ENCODE peak calls at places on chromosomes 7 and 10, in seven cellular contexts. One of them, this sample, is unnamed.

GRCh38 chr10:109343293-109343692 is 580.0 kb downstream of the XPNPEP1 start:
- DNase-seq in astrocyte of the spinal cord: peak
- DNase-seq in Peyer's patch: no peak
- DNase-seq in BJ: no peak
- DNase-seq in osteocyte: no peak
- DNase-seq in choroid plexus epithelial cell: no peak
- DNase-seq in heart right ventricle: no peak
- DNase-seq in this sample: no peak

GRCh38 chr7:16524332-16524731 is 2.3 kb upstream of the LRRC72 start:
- DNase-seq in astrocyte of the spinal cord: no peak
- DNase-seq in Peyer's patch: no peak
- DNase-seq in BJ: no peak
- DNase-seq in osteocyte: no peak
- DNase-seq in choroid plexus epithelial cell: no peak
- DNase-seq in heart right ventricle: no peak
- DNase-seq in this sample: no peak

GRCh38 chr7:21547511-21547910 is 4.7 kb downstream of the DNAH11 start:
- DNase-seq in astrocyte of the spinal cord: no peak
- DNase-seq in Peyer's patch: no peak
- DNase-seq in BJ: no peak
- DNase-seq in osteocyte: no peak
- DNase-seq in choroid plexus epithelial cell: no peak
- DNase-seq in heart right ventricle: no peak
- DNase-seq in this sample: no peak

GRCh38 chr10:129511086-129511485 is 44.0 kb downstream of the MGMT start:
- DNase-seq in astrocyte of the spinal cord: no peak
- DNase-seq in Peyer's patch: no peak
- DNase-seq in BJ: no peak
- DNase-seq in osteocyte: peak
- DNase-seq in choroid plexus epithelial cell: no peak
- DNase-seq in heart right ventricle: no peak
- DNase-seq in this sample: no peak

GRCh38 chr10:79386637-79387465 is 39.6 kb downstream of the PPIF start:
- DNase-seq in astrocyte of the spinal cord: no peak
- DNase-seq in Peyer's patch: peak
- DNase-seq in BJ: no peak
- DNase-seq in osteocyte: peak
- DNase-seq in choroid plexus epithelial cell: peak
- DNase-seq in heart right ventricle: no peak
- DNase-seq in this sample: no peak

GRCh38 chr10:30215631-30216030 is 133.4 kb downstream of the MTPAP start:
- DNase-seq in astrocyte of the spinal cord: peak
- DNase-seq in Peyer's patch: no peak
- DNase-seq in BJ: no peak
- DNase-seq in osteocyte: no peak
- DNase-seq in choroid plexus epithelial cell: peak
- DNase-seq in heart right ventricle: peak
- DNase-seq in this sample: no peak

GRCh38 chr7:29461996-29462395 is 101.6 kb upstream of the PRR15 start:
- DNase-seq in astrocyte of the spinal cord: no peak
- DNase-seq in Peyer's patch: no peak
- DNase-seq in BJ: no peak
- DNase-seq in osteocyte: no peak
- DNase-seq in choroid plexus epithelial cell: no peak
- DNase-seq in heart right ventricle: no peak
- DNase-seq in this sample: no peak

GRCh38 chr7:138538518-138538917 is 78.5 kb downstream of the TRIM24 start:
- DNase-seq in astrocyte of the spinal cord: peak
- DNase-seq in Peyer's patch: no peak
- DNase-seq in BJ: no peak
- DNase-seq in osteocyte: no peak
- DNase-seq in choroid plexus epithelial cell: peak
- DNase-seq in heart right ventricle: no peak
- DNase-seq in this sample: no peak

GRCh38 chr7:97001656-97002554 is 3.4 kb upstream of the DLX6 start:
- DNase-seq in astrocyte of the spinal cord: no peak
- DNase-seq in Peyer's patch: no peak
- DNase-seq in BJ: no peak
- DNase-seq in osteocyte: no peak
- DNase-seq in choroid plexus epithelial cell: no peak
- DNase-seq in heart right ventricle: no peak
- DNase-seq in this sample: no peak

GRCh38 chr7:4774804-4775280 is 581 bp upstream of the AP5Z1 start:
- DNase-seq in astrocyte of the spinal cord: peak
- DNase-seq in Peyer's patch: no peak
- DNase-seq in BJ: peak
- DNase-seq in osteocyte: no peak
- DNase-seq in choroid plexus epithelial cell: peak
- DNase-seq in heart right ventricle: peak
- DNase-seq in this sample: no peak

GRCh38 chr10:78905940-78906308 is 162.8 kb upstream of the ZMIZ1 start:
- DNase-seq in astrocyte of the spinal cord: no peak
- DNase-seq in Peyer's patch: no peak
- DNase-seq in BJ: no peak
- DNase-seq in osteocyte: peak
- DNase-seq in choroid plexus epithelial cell: no peak
- DNase-seq in heart right ventricle: no peak
- DNase-seq in this sample: no peak

GRCh38 chr7:5177060-5177459 is 13.0 kb upstream of the WIPI2 start:
- DNase-seq in astrocyte of the spinal cord: peak
- DNase-seq in Peyer's patch: no peak
- DNase-seq in BJ: no peak
- DNase-seq in osteocyte: no peak
- DNase-seq in choroid plexus epithelial cell: peak
- DNase-seq in heart right ventricle: peak
- DNase-seq in this sample: peak

GRCh38 chr7:142689439-142690168 is 59.7 kb upstream of the PRSS1 start:
- DNase-seq in astrocyte of the spinal cord: no peak
- DNase-seq in Peyer's patch: no peak
- DNase-seq in BJ: no peak
- DNase-seq in osteocyte: no peak
- DNase-seq in choroid plexus epithelial cell: peak
- DNase-seq in heart right ventricle: no peak
- DNase-seq in this sample: no peak

GRCh38 chr10:95793401-95794045 is 37.6 kb downstream of the ENTPD1 start:
- DNase-seq in astrocyte of the spinal cord: no peak
- DNase-seq in Peyer's patch: no peak
- DNase-seq in BJ: no peak
- DNase-seq in osteocyte: no peak
- DNase-seq in choroid plexus epithelial cell: no peak
- DNase-seq in heart right ventricle: peak
- DNase-seq in this sample: no peak

GRCh38 chr10:91901784-91902677 is 7.3 kb downstream of the FGFBP3 start:
- DNase-seq in astrocyte of the spinal cord: peak
- DNase-seq in Peyer's patch: no peak
- DNase-seq in BJ: peak
- DNase-seq in osteocyte: no peak
- DNase-seq in choroid plexus epithelial cell: peak
- DNase-seq in heart right ventricle: no peak
- DNase-seq in this sample: no peak

GRCh38 chr10:23869548-23869947 is 339.4 kb upstream of the KIAA1217 start:
- DNase-seq in astrocyte of the spinal cord: no peak
- DNase-seq in Peyer's patch: no peak
- DNase-seq in BJ: no peak
- DNase-seq in osteocyte: no peak
- DNase-seq in choroid plexus epithelial cell: no peak
- DNase-seq in heart right ventricle: no peak
- DNase-seq in this sample: no peak

GRCh38 chr7:152902054-152902453 is 142.5 kb downstream of the ACTR3B start:
- DNase-seq in astrocyte of the spinal cord: no peak
- DNase-seq in Peyer's patch: no peak
- DNase-seq in BJ: no peak
- DNase-seq in osteocyte: no peak
- DNase-seq in choroid plexus epithelial cell: no peak
- DNase-seq in heart right ventricle: no peak
- DNase-seq in this sample: no peak

GRCh38 chr10:47354162-47354561 is 6.0 kb downstream of the RBP3 start:
- DNase-seq in astrocyte of the spinal cord: peak
- DNase-seq in Peyer's patch: peak
- DNase-seq in BJ: no peak
- DNase-seq in osteocyte: no peak
- DNase-seq in choroid plexus epithelial cell: peak
- DNase-seq in heart right ventricle: no peak
- DNase-seq in this sample: no peak

GRCh38 chr7:83410989-83411591 is 237.8 kb downstream of the SEMA3E start:
- DNase-seq in astrocyte of the spinal cord: peak
- DNase-seq in Peyer's patch: no peak
- DNase-seq in BJ: peak
- DNase-seq in osteocyte: no peak
- DNase-seq in choroid plexus epithelial cell: peak
- DNase-seq in heart right ventricle: no peak
- DNase-seq in this sample: no peak

DNA sequence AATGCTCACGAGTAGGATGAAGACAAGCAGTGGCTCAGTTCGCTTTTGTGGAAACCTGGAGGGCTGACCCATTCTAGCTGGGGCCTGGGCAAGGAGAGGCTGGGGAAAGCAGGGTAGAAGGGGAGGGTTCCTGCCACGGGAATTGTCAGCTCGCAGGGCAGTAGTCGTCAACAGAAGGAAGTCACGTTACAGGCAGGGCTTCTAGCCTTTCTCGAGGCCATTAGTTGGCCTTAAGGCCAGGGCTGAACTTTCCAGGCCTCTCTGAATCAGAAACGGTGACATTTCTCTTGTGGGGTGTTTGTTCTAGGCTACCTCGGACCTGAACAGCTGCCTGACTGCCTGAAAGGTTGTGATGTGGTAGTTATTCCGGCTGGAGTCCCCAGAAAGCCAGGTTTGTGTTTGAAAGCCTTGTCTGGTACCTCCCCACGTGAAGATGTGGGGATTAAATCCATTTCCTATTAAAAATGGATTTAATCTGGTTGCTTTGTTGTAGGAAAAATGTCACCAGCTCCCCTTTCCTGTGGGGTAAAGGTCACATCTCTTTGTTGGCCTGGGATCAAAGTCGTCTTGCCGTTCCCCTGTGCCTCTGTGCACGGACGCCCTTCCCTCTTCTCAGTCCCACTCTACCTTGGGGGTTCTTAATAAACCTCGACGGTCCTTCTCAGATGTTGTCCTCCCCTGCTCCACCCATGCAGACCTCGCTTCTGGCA is 9.4 kb downstream of the MDH2 start:
- DNase-seq in astrocyte of the spinal cord: no peak
- DNase-seq in Peyer's patch: no peak
- DNase-seq in BJ: no peak
- DNase-seq in osteocyte: no peak
- DNase-seq in choroid plexus epithelial cell: no peak
- DNase-seq in heart right ventricle: no peak
- DNase-seq in this sample: no peak
- TF ChIP-seq CTCF in astrocyte of the spinal cord: no peak
- TF ChIP-seq CTCF in Peyer's patch: no peak
- TF ChIP-seq CTCF in BJ: no peak
- TF ChIP-seq CTCF in osteocyte: no peak
- TF ChIP-seq CTCF in choroid plexus epithelial cell: no peak
- TF ChIP-seq CTCF in heart right ventricle: no peak
- TF ChIP-seq CTCF in this sample: no peak

DNA sequence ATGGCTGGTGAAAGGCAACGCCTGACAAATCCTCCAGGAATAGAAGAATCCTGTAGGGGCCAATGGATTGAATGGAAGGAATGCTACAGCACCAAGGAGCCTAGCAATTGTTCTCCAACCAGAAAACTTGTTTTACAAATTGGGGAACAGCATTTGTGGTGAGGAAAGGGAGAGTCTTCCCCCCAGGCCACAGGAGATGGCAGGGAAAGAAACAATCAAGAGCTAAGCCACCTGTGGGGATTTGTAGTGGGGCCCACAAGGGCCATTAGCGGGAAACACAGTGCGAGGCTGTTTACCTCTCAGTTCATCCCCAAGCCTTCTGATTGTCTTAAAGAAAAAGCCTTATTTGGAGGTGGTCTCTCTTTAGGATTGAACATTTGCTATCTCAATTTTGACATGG is 48.5 kb upstream of the KCNMA1 start:
- DNase-seq in astrocyte of the spinal cord: no peak
- DNase-seq in Peyer's patch: no peak
- DNase-seq in BJ: no peak
- DNase-seq in osteocyte: no peak
- DNase-seq in choroid plexus epithelial cell: no peak
- DNase-seq in heart right ventricle: no peak
- DNase-seq in this sample: no peak
- TF ChIP-seq CTCF in astrocyte of the spinal cord: no peak
- TF ChIP-seq CTCF in Peyer's patch: no peak
- TF ChIP-seq CTCF in BJ: no peak
- TF ChIP-seq CTCF in osteocyte: no peak
- TF ChIP-seq CTCF in choroid plexus epithelial cell: no peak
- TF ChIP-seq CTCF in heart right ventricle: no peak
- TF ChIP-seq CTCF in this sample: no peak

DNA sequence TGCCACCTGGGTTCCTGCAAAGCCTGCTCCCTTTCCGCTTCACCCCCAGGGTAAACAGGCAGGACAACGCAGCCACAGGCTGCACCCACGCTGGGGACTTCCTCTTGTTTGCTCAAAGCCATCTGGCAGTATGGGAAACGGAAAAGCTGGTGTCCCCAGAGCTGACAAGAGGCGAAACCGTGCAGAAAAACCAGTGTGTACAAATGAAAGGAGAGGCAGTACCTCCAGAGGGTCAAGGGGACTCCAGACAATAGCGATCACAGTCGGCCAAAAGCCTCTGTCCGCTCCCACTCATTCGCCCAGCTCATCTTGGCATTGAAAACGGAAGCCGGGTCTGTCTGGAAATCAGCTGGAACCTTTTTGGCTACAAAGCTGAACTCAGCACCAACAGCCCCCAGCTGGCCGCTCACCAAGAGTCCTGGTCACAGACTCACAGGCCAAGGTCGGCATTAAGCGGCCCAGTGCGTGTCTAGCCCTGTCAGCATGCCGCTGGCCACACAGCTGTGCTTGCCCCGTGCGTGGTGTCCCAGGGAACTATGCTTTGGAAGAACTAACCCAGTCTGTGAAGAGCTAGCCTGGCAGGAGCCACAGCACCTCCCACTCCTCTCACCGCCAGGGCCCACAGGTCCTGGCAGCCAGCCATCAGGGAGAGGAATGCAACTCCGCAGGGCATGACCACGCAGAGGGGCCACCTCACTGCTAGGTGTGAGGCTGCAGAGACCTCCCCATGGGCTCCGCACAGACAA is 10.4 kb downstream of the TNS3 start:
- DNase-seq in astrocyte of the spinal cord: peak
- DNase-seq in Peyer's patch: peak
- DNase-seq in BJ: peak
- DNase-seq in osteocyte: peak
- DNase-seq in choroid plexus epithelial cell: peak
- DNase-seq in heart right ventricle: peak
- DNase-seq in this sample: no peak
- TF ChIP-seq CTCF in astrocyte of the spinal cord: no peak
- TF ChIP-seq CTCF in Peyer's patch: no peak
- TF ChIP-seq CTCF in BJ: peak
- TF ChIP-seq CTCF in osteocyte: peak
- TF ChIP-seq CTCF in choroid plexus epithelial cell: peak
- TF ChIP-seq CTCF in heart right ventricle: no peak
- TF ChIP-seq CTCF in this sample: no peak

DNA sequence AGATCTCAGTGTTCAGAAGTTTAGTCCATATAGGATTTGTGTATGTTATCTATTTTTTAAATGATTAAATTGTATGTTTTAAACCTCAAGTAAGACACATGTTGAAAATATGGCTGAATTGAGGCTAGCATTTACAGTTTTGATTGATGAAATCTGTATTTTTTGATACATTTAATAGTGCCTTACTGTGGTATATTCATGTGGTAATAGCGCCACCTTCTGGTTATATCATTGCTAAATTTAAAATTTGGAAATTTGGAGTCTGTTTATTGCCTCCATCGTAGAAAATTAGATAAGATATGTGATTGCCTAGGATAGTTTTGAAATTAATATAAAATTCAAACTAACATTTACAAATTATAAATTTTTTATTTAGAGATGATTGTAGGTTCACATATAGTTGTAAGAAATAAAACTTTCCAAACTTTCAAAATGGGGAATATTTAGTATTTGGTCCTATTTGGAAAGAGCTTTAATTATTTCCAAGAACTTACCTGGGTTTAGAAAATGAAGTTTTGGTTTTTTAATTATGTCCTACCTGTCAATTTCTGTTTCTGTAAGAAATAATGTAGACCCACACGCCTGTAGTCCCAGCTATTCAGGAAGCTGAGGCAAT is 19.1 kb upstream of the ARMS2 start:
- DNase-seq in astrocyte of the spinal cord: peak
- DNase-seq in Peyer's patch: no peak
- DNase-seq in BJ: no peak
- DNase-seq in osteocyte: no peak
- DNase-seq in choroid plexus epithelial cell: peak
- DNase-seq in heart right ventricle: no peak
- DNase-seq in this sample: no peak
- TF ChIP-seq CTCF in astrocyte of the spinal cord: peak
- TF ChIP-seq CTCF in Peyer's patch: peak
- TF ChIP-seq CTCF in BJ: peak
- TF ChIP-seq CTCF in osteocyte: peak
- TF ChIP-seq CTCF in choroid plexus epithelial cell: peak
- TF ChIP-seq CTCF in heart right ventricle: peak
- TF ChIP-seq CTCF in this sample: peak